ENCODE peak calls at places on chromosomes 13 and 19, in seven cellular contexts. T is mammary epithelial cell, B is IMR-90, Z is PC-3, U is neural progenitor cell, C is astrocyte, Q is HCT116. O is an unnamed sample. For H3K36me3, the result is how much of the 10 kb centered on the place peaks cover.

GRCh38 chr13:91313581-91313980 is 33.9 kb upstream of the MIR17HG start:
- DNase-seq in C (no peak), Q (no peak), B (no peak), U (no peak), T (no peak), Z (no peak), O (no peak)

GRCh38 chr19:42201489-42202289 is 15.8 kb downstream of the DEDD2 start:
- DNase-seq in C (no peak), B (no peak), T (no peak), Z (no peak), Q (no peak), U (no peak), O (peak)

GRCh38 chr13:110306960-110307696 is at the start of the genes COL4A1 and COL4A2:
- DNase-seq in B (peak), Q (no peak), Z (peak), U (peak), C (peak), T (peak), O (no peak)

GRCh38 chr19:51691122-51692064 is 1.7 kb upstream of the SPACA6 start:
- DNase-seq in Q (no peak), T (no peak), U (peak), C (peak), Z (no peak), B (peak), O (no peak)

GRCh38 chr19:55044771-55045716 is 7.0 kb upstream of the GP6 start:
- DNase-seq in T (no peak), Q (no peak), U (no peak), Z (no peak), B (no peak), C (no peak), O (no peak)

GRCh38 chr13:28805193-28805819 is 14.8 kb upstream of the MTUS2 start:
- DNase-seq in C (no peak), Q (no peak), U (peak), Z (peak), T (no peak), B (no peak), O (peak)

GRCh38 chr19:15159251-15159650 is 41.5 kb downstream of the NOTCH3 start:
- DNase-seq in C (no peak), U (no peak), B (peak), Z (peak), Q (no peak), T (peak), O (peak)

GRCh38 chr13:98974053-98974452 is 3.8 kb downstream of the DOCK9 start:
- DNase-seq in Z (no peak), C (no peak), T (no peak), Q (no peak), B (no peak), U (no peak), O (peak)

GRCh38 chr13:70755411-70755810 is 647.2 kb upstream of the KLHL1 start:
- DNase-seq in Z (no peak), C (no peak), Q (no peak), B (no peak), U (no peak), T (no peak), O (no peak)

GRCh38 chr13:78194904-78195639 is 276.4 kb upstream of the EDNRB start:
- DNase-seq in U (peak), Z (peak), C (peak), B (peak), T (no peak), Q (no peak), O (no peak)

DNA sequence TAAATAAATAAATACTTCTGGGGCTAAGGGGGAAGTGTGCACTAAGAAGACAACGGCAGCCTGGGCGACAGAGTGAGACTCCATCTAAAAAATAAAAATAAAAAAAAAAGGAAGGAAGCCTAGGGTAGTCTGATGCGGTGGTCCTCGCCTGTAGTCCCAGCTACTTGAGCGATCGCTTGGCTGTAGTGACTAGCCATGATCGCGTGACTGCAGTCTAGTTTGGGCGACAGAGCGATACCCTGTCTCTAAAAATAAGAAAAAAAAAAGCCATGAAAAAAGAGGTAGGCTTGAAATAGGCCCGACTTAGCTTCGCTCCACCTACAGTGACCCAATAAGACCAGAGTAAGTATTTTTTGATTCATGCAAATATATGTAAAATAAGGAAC is 661 bp upstream of the BABAM1 start:
- DNase-seq in U (peak), T (no peak), Z (no peak), B (no peak), C (no peak), Q (no peak), O (no peak)
- H2AFZ ChIP-seq in U (no peak), T (no peak), Z (peak), B (peak), C (peak), Q (peak), O (peak)

DNA sequence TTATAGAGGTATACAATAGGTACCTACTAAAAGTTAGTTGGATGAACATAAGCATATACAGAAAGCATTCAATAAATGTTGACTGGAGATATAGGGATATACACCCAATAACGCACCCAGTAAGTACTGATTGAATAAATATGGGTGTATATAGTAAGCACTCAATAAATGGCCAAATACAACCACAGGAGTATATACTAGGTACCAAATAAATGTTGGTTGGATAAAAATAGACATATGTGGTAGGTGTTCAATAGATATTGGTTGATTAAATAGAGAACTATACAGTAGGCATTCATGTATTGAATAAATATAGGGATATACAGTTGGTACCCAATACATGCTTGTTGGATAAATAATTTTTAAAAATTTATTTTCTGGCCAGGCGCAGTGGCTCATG is 9.4 kb downstream of the ANGPTL8 start:
- DNase-seq in T (no peak), U (no peak), Q (no peak), B (no peak), C (no peak), Z (no peak), O (no peak)
- H3K36me3 ChIP-seq in T (under half), U (under half), Q (under half), B (under half), C (under half), Z (under half), O (under half)

GRCh38 chr13:113390874-113391497 is 27.1 kb upstream of the GRTP1 start:
- DNase-seq in B (no peak), U (no peak), C (no peak), T (no peak), Z (no peak), Q (no peak), O (no peak)

GRCh38 chr13:113398963-113399754 is 35.2 kb upstream of the GRTP1 start:
- DNase-seq in Z (no peak), T (no peak), Q (no peak), U (peak), C (peak), B (no peak), O (no peak)

GRCh38 chr13:113397606-113398425 is 33.9 kb upstream of the GRTP1 start:
- DNase-seq in Q (no peak), B (no peak), U (no peak), Z (no peak), T (no peak), C (no peak), O (no peak)

GRCh38 chr13:113393226-113393571 is 29.3 kb upstream of the GRTP1 start:
- DNase-seq in B (no peak), C (no peak), T (no peak), Z (no peak), U (no peak), Q (no peak), O (peak)

DNA sequence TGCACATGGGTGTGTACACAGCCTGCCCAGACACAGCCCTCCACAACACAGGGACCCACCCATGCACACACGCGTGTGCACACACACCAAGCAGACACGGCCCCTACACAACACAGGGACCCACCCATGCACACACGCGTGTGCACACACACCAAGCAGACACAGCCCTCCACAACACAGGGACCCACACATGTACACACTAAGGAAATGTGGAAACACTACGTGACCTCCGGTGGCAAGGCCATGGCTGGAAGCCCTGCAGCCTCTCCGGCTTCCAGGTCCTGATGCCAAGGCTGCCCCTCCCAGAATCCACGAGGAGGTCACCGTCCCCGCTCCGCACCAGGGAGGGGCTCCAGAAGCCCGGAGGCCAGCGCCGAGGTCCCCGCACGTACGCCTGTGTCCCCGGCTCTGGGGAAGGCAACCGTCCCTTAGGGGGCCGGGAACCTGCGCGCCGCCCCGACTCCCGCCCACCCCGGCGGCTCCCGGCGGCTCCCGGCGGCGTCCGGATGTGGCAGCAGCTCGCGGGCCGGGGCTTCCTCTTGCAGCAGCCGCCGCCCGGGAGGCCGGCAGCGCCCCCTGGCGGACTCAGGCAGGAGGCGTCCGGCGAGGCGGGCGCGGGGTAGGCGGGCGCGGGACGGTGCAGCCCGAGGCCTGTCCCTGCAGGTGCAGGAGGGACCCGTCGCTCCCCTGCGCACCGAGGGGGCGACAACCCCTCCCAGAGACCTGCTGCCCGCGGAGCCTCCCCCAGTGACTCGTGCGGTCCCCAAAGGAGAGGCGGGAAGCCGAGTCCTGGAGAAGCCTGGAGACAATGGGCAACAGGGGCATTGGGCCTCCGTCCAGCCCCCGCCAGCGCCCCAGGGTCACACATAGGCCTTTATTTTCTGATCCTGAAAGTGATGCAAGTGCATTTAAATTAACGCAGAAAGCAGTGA is 29.9 kb upstream of the GRTP1 start:
- DNase-seq in Z (peak), T (peak), B (peak), U (peak), C (peak), Q (peak), O (peak)
- H3K4me2 ChIP-seq in Z (peak), T (peak), B (peak), U (peak), C (peak), Q (peak), O (peak)

DNA sequence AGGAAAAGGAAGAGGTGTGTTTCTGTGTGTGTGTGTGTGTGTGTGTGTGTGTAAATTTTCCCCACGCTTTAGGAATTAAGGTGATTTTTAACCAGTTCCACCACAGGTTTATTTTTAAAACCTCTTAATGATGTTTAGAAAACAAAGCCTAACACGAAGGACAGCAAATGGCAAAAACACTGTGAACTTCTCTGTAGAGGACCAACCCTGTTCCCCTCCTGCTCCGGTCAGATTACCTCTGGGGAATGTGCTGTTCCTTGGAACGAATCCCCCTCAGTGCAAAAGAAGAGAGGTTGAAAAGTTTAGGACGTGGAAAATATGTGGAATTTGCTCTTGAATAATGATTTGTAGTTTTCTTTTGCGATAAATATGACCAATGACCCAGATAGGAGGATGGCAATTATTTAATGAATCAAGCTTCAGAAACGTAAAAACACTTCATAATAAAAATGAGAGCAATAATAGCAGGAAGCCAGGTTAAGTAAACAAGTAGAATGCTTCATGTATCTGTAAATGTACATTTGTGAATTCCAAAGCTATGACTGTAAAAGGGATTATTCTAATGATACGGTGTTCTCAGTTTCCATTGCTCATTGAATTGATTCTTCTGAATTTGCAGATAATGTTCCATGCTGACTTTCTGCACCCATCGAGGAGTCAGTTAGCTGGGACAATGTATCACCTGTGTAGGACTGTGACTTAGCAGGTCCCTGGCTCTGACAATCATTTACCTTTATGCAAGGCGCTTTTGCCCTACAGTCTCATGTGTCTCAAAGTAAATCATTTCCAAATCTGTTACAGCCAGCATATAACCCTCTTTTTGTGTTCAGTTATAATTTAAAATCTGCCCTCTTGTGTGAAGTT is 266.8 kb downstream of the KLF5 start:
- DNase-seq in T (peak), Q (no peak), Z (peak), U (no peak), B (peak), C (peak), O (no peak)
- H2AFZ ChIP-seq in T (peak), Q (peak), Z (peak), U (no peak), B (no peak), C (no peak), O (no peak)

GRCh38 chr19:17320435-17320834 is 11.1 kb downstream of the DDA1 start:
- DNase-seq in Z (no peak), B (no peak), T (no peak), Q (no peak), C (no peak), U (no peak), O (no peak)
- H3K36me3 ChIP-seq in Z (under half), B (half or more), T (under half), Q (under half), C (under half), U (under half), O (under half)

GRCh38 chr19:44745887-44746600 is 2.5 kb upstream of the BCL3 start:
- DNase-seq in Z (no peak), C (no peak), B (no peak), U (no peak), T (no peak), Q (no peak), O (no peak)
- H3K4me2 ChIP-seq in Z (no peak), C (peak), B (no peak), U (no peak), T (no peak), Q (peak), O (no peak)

GRCh38 chr19:49869484-49870308 is 2.3 kb upstream of the PNKP start:
- DNase-seq in C (peak), Z (peak), U (peak), Q (peak), B (peak), T (peak), O (peak)
- H2AFZ ChIP-seq in C (peak), Z (peak), U (peak), Q (no peak), B (peak), T (peak), O (peak)

O was measured in OCI-LY7.